ENCODE peak calls at places on chromosomes 6 and 20, in five cellular contexts. One of them, this sample, is unnamed.

GRCh38 chr6:127366281-127367022 is 23.0 kb upstream of the ECHDC1 start:
- DNase-seq in AG04450: peak
- DNase-seq in adrenal gland: no peak
- DNase-seq in PC-3: peak
- DNase-seq in heart right ventricle: no peak
- DNase-seq in this sample: peak

GRCh38 chr6:83853968-83854501 is 875 bp downstream of the RIPPLY2 start:
- DNase-seq in adrenal gland: no peak
- DNase-seq in heart right ventricle: no peak
- DNase-seq in AG04450: no peak
- DNase-seq in PC-3: no peak
- DNase-seq in this sample: no peak

GRCh38 chr6:14655990-14656640 is 538.5 kb downstream of the CD83 start:
- DNase-seq in adrenal gland: no peak
- DNase-seq in AG04450: no peak
- DNase-seq in heart right ventricle: no peak
- DNase-seq in PC-3: no peak
- DNase-seq in this sample: no peak

GRCh38 chr6:22113046-22113766 is 183.6 kb downstream of the PRL start:
- DNase-seq in AG04450: peak
- DNase-seq in heart right ventricle: peak
- DNase-seq in PC-3: peak
- DNase-seq in adrenal gland: peak
- DNase-seq in this sample: no peak

GRCh38 chr6:11754625-11755289 is 23.8 kb downstream of the ADTRP start:
- DNase-seq in adrenal gland: no peak
- DNase-seq in PC-3: no peak
- DNase-seq in AG04450: no peak
- DNase-seq in heart right ventricle: no peak
- DNase-seq in this sample: no peak

GRCh38 chr6:169176361-169176991 is 77.2 kb downstream of the THBS2 start:
- DNase-seq in PC-3: no peak
- DNase-seq in heart right ventricle: no peak
- DNase-seq in AG04450: no peak
- DNase-seq in adrenal gland: no peak
- DNase-seq in this sample: no peak

GRCh38 chr20:53716385-53716784 is 122.7 kb upstream of the ZNF217 start:
- DNase-seq in AG04450: no peak
- DNase-seq in heart right ventricle: no peak
- DNase-seq in adrenal gland: no peak
- DNase-seq in PC-3: no peak
- DNase-seq in this sample: no peak

GRCh38 chr6:101878554-101879276 is 485.2 kb downstream of the GRIK2 start:
- DNase-seq in PC-3: no peak
- DNase-seq in adrenal gland: no peak
- DNase-seq in heart right ventricle: no peak
- DNase-seq in AG04450: no peak
- DNase-seq in this sample: no peak

GRCh38 chr6:159043986-159044385 is 805 bp downstream of the TAGAP start:
- DNase-seq in adrenal gland: no peak
- DNase-seq in PC-3: no peak
- DNase-seq in heart right ventricle: no peak
- DNase-seq in AG04450: no peak
- DNase-seq in this sample: no peak

GRCh38 chr20:4788314-4788713 is 66.6 kb downstream of the PRND start:
- DNase-seq in adrenal gland: no peak
- DNase-seq in PC-3: no peak
- DNase-seq in AG04450: no peak
- DNase-seq in heart right ventricle: no peak
- DNase-seq in this sample: no peak

GRCh38 chr20:4041748-4042411 is 26.5 kb upstream of the RNF24 start:
- DNase-seq in PC-3: peak
- DNase-seq in heart right ventricle: no peak
- DNase-seq in AG04450: no peak
- DNase-seq in adrenal gland: peak
- DNase-seq in this sample: no peak

GRCh38 chr20:35663813-35664543 is 722 bp downstream of the CPNE1 start:
- DNase-seq in AG04450: no peak
- DNase-seq in PC-3: peak
- DNase-seq in heart right ventricle: peak
- DNase-seq in adrenal gland: peak
- DNase-seq in this sample: peak

GRCh38 chr6:17820055-17820454 is 113.3 kb upstream of the NUP153 start:
- DNase-seq in adrenal gland: no peak
- DNase-seq in PC-3: peak
- DNase-seq in heart right ventricle: no peak
- DNase-seq in AG04450: no peak
- DNase-seq in this sample: peak

GRCh38 chr20:23225407-23226060 is 125.1 kb upstream of the NXT1 start:
- DNase-seq in PC-3: no peak
- DNase-seq in heart right ventricle: no peak
- DNase-seq in adrenal gland: no peak
- DNase-seq in AG04450: peak
- DNase-seq in this sample: peak

GRCh38 chr6:33413200-33413599 is 2.4 kb downstream of the PHF1 start:
- DNase-seq in PC-3: no peak
- DNase-seq in AG04450: no peak
- DNase-seq in heart right ventricle: no peak
- DNase-seq in adrenal gland: no peak
- DNase-seq in this sample: no peak
- H3K27ac ChIP-seq in PC-3: no peak
- H3K27ac ChIP-seq in AG04450: peak
- H3K27ac ChIP-seq in heart right ventricle: no peak
- H3K27ac ChIP-seq in adrenal gland: no peak
- H3K27ac ChIP-seq in this sample: no peak

GRCh38 chr6:44569931-44570385 is 182.5 kb downstream of the CDC5L start:
- DNase-seq in AG04450: no peak
- DNase-seq in heart right ventricle: peak
- DNase-seq in adrenal gland: peak
- DNase-seq in PC-3: no peak
- DNase-seq in this sample: no peak
- H3K4me3 ChIP-seq in AG04450: no peak
- H3K4me3 ChIP-seq in heart right ventricle: no peak
- H3K4me3 ChIP-seq in adrenal gland: no peak
- H3K4me3 ChIP-seq in PC-3: no peak
- H3K4me3 ChIP-seq in this sample: no peak

GRCh38 chr6:110328231-110328630 is 29.9 kb downstream of the METTL24 start:
- DNase-seq in PC-3: no peak
- DNase-seq in heart right ventricle: no peak
- DNase-seq in AG04450: no peak
- DNase-seq in adrenal gland: no peak
- DNase-seq in this sample: no peak
- H3K27ac ChIP-seq in PC-3: no peak
- H3K27ac ChIP-seq in heart right ventricle: no peak
- H3K27ac ChIP-seq in AG04450: no peak
- H3K27ac ChIP-seq in adrenal gland: no peak
- H3K27ac ChIP-seq in this sample: peak

GRCh38 chr20:31341470-31341869 is 26.9 kb upstream of the DEFB118 start:
- DNase-seq in AG04450: no peak
- DNase-seq in adrenal gland: no peak
- DNase-seq in heart right ventricle: no peak
- DNase-seq in PC-3: no peak
- DNase-seq in this sample: no peak
- H3K4me3 ChIP-seq in AG04450: no peak
- H3K4me3 ChIP-seq in adrenal gland: no peak
- H3K4me3 ChIP-seq in heart right ventricle: no peak
- H3K4me3 ChIP-seq in PC-3: no peak
- H3K4me3 ChIP-seq in this sample: no peak

GRCh38 chr20:24943196-24943595 is 5.9 kb upstream of the CST7 start:
- DNase-seq in heart right ventricle: no peak
- DNase-seq in AG04450: no peak
- DNase-seq in adrenal gland: no peak
- DNase-seq in PC-3: no peak
- DNase-seq in this sample: no peak
- H3K27ac ChIP-seq in heart right ventricle: no peak
- H3K27ac ChIP-seq in AG04450: no peak
- H3K27ac ChIP-seq in adrenal gland: no peak
- H3K27ac ChIP-seq in PC-3: no peak
- H3K27ac ChIP-seq in this sample: no peak

DNA sequence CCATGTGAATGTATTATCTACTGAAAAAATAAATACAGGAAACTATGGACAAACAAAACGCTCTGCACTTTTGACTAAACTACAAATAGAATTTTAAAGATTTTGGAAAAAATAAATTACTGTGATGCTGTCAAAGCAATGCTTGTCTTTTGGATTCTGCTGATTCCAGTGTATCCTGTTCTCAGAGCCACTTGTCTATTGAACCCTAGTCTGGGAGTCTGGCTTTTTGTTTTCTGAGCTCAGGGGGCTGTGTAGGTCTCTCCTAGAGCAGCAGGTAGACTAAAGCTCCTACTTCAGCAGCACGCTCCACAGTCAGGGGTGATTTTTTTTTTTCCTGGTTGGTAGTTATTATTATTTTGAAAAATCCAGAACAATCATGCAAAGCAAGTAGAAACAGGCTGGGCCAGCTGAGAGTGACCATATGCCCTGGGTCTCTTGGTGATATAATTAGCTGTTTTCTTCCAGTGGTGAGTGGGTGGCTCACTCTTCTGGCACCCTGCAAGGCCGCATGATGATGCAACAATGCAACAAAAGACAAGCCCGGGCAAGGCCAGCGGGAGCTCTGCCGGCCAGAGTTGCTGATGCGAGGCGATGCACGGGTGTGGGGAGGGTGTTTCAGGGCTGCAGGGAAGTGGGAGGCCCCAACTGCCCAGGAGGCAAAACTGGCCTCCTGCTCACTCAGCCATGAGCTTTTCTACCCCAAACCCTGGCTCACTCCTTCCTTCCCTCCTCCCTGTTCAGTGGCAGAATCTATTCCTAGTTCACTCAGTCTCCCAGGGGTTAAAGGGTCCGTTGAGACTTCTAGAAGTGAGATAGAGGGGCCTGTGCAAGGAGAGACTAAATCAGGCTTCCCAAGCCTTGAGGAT is 11.6 kb upstream of the CDKN1A start:
- DNase-seq in AG04450: peak
- DNase-seq in PC-3: peak
- DNase-seq in heart right ventricle: peak
- DNase-seq in adrenal gland: peak
- DNase-seq in this sample: peak
- H3K4me3 ChIP-seq in AG04450: peak
- H3K4me3 ChIP-seq in PC-3: no peak
- H3K4me3 ChIP-seq in heart right ventricle: no peak
- H3K4me3 ChIP-seq in adrenal gland: no peak
- H3K4me3 ChIP-seq in this sample: no peak

GRCh38 chr6:25424303-25424702 is 145.1 kb downstream of the CARMIL1 start:
- DNase-seq in PC-3: no peak
- DNase-seq in adrenal gland: no peak
- DNase-seq in heart right ventricle: no peak
- DNase-seq in AG04450: no peak
- DNase-seq in this sample: no peak
- H3K27ac ChIP-seq in PC-3: no peak
- H3K27ac ChIP-seq in adrenal gland: no peak
- H3K27ac ChIP-seq in heart right ventricle: no peak
- H3K27ac ChIP-seq in AG04450: no peak
- H3K27ac ChIP-seq in this sample: no peak

GRCh38 chr20:25252686-25253421 is 5.0 kb downstream of the PYGB start:
- DNase-seq in adrenal gland: no peak
- DNase-seq in PC-3: peak
- DNase-seq in heart right ventricle: no peak
- DNase-seq in AG04450: no peak
- DNase-seq in this sample: no peak

GRCh38 chr20:25251019-25251418 is 3.1 kb downstream of the PYGB start:
- DNase-seq in PC-3: no peak
- DNase-seq in heart right ventricle: no peak
- DNase-seq in adrenal gland: no peak
- DNase-seq in AG04450: no peak
- DNase-seq in this sample: no peak

GRCh38 chr20:25251558-25251957 is 3.7 kb downstream of the PYGB start:
- DNase-seq in AG04450: no peak
- DNase-seq in heart right ventricle: no peak
- DNase-seq in adrenal gland: no peak
- DNase-seq in PC-3: no peak
- DNase-seq in this sample: no peak

GRCh38 chr20:25253606-25254275 is 5.9 kb downstream of the PYGB start:
- DNase-seq in heart right ventricle: no peak
- DNase-seq in PC-3: no peak
- DNase-seq in AG04450: no peak
- DNase-seq in adrenal gland: no peak
- DNase-seq in this sample: no peak

DNA sequence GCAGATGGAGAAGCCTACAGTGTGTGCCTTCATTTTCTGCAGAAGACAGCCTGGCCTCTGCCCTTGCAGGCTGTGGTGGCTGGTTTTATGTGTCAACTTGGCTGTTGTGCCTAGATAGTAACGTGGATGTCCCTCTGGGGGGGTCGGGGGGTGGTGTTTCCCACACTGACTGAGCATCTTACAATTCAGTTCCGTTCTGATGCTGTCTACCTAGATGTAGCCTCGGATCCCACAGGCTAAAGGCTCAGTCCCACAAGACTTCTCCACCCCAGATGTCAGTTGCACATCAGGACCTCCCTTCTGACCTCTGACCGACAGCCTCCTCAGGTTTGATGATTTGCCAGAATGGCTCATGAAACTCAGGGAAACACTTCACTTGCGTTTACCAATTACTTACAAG is 4.3 kb downstream of the PYGB start:
- DNase-seq in PC-3: no peak
- DNase-seq in adrenal gland: no peak
- DNase-seq in heart right ventricle: no peak
- DNase-seq in AG04450: no peak
- DNase-seq in this sample: no peak
- H3K4me3 ChIP-seq in PC-3: peak
- H3K4me3 ChIP-seq in adrenal gland: no peak
- H3K4me3 ChIP-seq in heart right ventricle: no peak
- H3K4me3 ChIP-seq in AG04450: no peak
- H3K4me3 ChIP-seq in this sample: no peak

GRCh38 chr20:41223112-41223511 is 85.8 kb downstream of the PLCG1 start:
- DNase-seq in heart right ventricle: no peak
- DNase-seq in adrenal gland: no peak
- DNase-seq in PC-3: no peak
- DNase-seq in AG04450: no peak
- DNase-seq in this sample: no peak
- H3K27ac ChIP-seq in heart right ventricle: peak
- H3K27ac ChIP-seq in adrenal gland: no peak
- H3K27ac ChIP-seq in PC-3: no peak
- H3K27ac ChIP-seq in AG04450: no peak
- H3K27ac ChIP-seq in this sample: no peak